ENCODE peak calls at places on chromosomes 1 and 21, in four cellular contexts. K, X, G and T are unnamed samples. For H3K27me3, the result is how much of the 10 kb centered on the place peaks cover.

GRCh38 chr1:93628682-93629081 is 53.0 kb downstream of the BCAR3 start:
- DNase-seq in K (no peak), X (peak), G (no peak), T (no peak)

GRCh38 chr1:203273869-203274602 is 31.3 kb upstream of the BTG2 start:
- DNase-seq in K (peak), X (no peak), G (no peak), T (no peak)

GRCh38 chr21:35475768-35476167 is 426.7 kb upstream of the RUNX1 start:
- DNase-seq in K (no peak), X (peak), G (peak), T (no peak)

GRCh38 chr1:69967245-69967766 is 238.1 kb downstream of the LRRC40 start:
- DNase-seq in K (no peak), X (no peak), G (peak), T (no peak)

GRCh38 chr21:42063206-42063577 is 7.9 kb upstream of the UMODL1 start:
- DNase-seq in K (no peak), X (no peak), G (no peak), T (no peak)

GRCh38 chr1:206814716-206815341 is 42.5 kb upstream of the IL10 start:
- DNase-seq in K (no peak), X (peak), G (peak), T (peak)

GRCh38 chr1:155960081-155960745 is 18.1 kb downstream of the ARHGEF2 start:
- DNase-seq in K (no peak), X (no peak), G (no peak), T (no peak)

GRCh38 chr1:5513891-5514515 is 478.2 kb downstream of the NPHP4 start:
- DNase-seq in K (no peak), X (no peak), G (peak), T (no peak)

GRCh38 chr1:62869217-62869754 is 85.4 kb downstream of the ATG4C start:
- DNase-seq in K (no peak), X (no peak), G (no peak), T (no peak)

GRCh38 chr1:6170742-6171201 is 9.3 kb downstream of the CHD5 start:
- DNase-seq in K (no peak), X (no peak), G (no peak), T (no peak)

GRCh38 chr1:60066001-60066400 is 7.6 kb downstream of the C1orf87 start:
- DNase-seq in K (no peak), X (peak), G (no peak), T (no peak)

GRCh38 chr1:203985676-203986075 is 87.2 kb upstream of the SOX13 start:
- DNase-seq in K (no peak), X (no peak), G (peak), T (no peak)

GRCh38 chr1:225544924-225545323 is 108.0 kb downstream of the ENAH start:
- DNase-seq in K (no peak), X (no peak), G (no peak), T (no peak)

GRCh38 chr1:79304131-79304530 is 297.6 kb upstream of the ADGRL4 start:
- DNase-seq in K (no peak), X (no peak), G (no peak), T (no peak)

GRCh38 chr1:159266832-159267231 is 35.3 kb upstream of the FCER1A start:
- DNase-seq in K (no peak), X (no peak), G (no peak), T (no peak)

GRCh38 chr1:41372600-41372993 is 11.4 kb downstream of the FOXO6 start:
- DNase-seq in K (no peak), X (no peak), G (no peak), T (no peak)

GRCh38 chr1:159999204-159999603 is 32.6 kb downstream of the PIGM start:
- DNase-seq in K (no peak), X (peak), G (no peak), T (no peak)

GRCh38 chr1:22414244-22414751 is 37.4 kb upstream of the ZBTB40 start:
- DNase-seq in K (no peak), X (no peak), G (no peak), T (no peak)

GRCh38 chr1:98388431-98388830 is 273.1 kb upstream of the SNX7 start:
- DNase-seq in K (no peak), X (peak), G (peak), T (no peak)

GRCh38 chr1:22841754-22842370 is 130.8 kb downstream of the LACTBL1 start:
- DNase-seq in K (peak), X (no peak), G (no peak), T (no peak)

GRCh38 chr1:58790313-58790712 is 6.5 kb upstream of the JUN start:
- DNase-seq in K (no peak), X (no peak), G (no peak), T (no peak)

GRCh38 chr1:876428-876827 is 47.3 kb upstream of the SAMD11 start:
- DNase-seq in K (no peak), X (no peak), G (no peak), T (no peak)
- TF ChIP-seq CTCF in K (no peak), X (no peak), G (no peak), T (no peak)

DNA sequence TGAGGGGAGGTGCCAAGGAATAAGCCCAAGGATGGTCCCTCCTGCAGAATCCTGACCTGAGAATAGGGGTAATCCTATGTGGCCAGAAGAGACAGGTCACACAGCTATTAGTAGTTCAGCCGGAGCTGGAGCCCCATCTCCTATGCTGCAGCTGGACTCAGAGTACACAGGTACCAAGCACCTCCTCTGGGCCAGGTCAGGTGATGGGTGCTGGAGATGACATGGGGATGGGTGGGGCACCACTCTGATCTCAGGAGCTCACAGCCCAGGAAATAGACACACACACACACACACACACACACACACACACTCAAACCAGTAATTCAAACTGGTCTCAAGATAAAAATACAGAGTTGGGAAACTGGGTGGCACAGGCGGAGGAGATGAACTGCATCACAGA is 54.2 kb upstream of the SSBP3 start:
- DNase-seq in K (no peak), X (no peak), G (no peak), T (no peak)
- H3K4me3 ChIP-seq in K (no peak), X (no peak), G (no peak), T (no peak)

DNA sequence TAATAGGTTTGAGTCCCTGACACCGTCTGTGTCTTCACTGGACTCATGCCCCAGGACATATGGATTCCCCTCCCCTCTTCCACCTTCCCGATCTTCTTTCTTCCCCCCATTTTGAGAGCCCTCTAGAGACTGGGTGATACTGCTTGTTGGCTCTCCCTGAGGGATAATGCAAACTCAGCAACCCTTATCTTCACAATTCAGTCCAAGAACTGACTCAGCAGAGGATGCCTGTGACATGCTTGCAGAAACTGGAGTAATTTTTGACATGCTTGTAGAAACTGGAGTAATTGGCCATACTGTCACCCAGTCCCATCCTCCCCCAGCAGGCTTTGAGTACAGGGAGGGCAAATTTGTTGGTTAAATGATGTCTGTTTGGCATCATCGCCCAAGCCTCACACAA is 127.6 kb upstream of the CTTNBP2NL start:
- DNase-seq in K (no peak), X (no peak), G (no peak), T (no peak)
- H3K27me3 ChIP-seq in K (under half), X (under half), G (half or more), T (under half)

GRCh38 chr1:63873751-63874150 is 99.9 kb downstream of the ROR1 start:
- DNase-seq in K (no peak), X (peak), G (no peak), T (no peak)

GRCh38 chr1:63867429-63868176 is 93.8 kb downstream of the ROR1 start:
- DNase-seq in K (no peak), X (no peak), G (no peak), T (no peak)

GRCh38 chr1:63868220-63868897 is 94.5 kb downstream of the ROR1 start:
- DNase-seq in K (no peak), X (peak), G (no peak), T (no peak)

GRCh38 chr1:63871451-63871850 is 97.6 kb downstream of the ROR1 start:
- DNase-seq in K (no peak), X (no peak), G (no peak), T (no peak)

DNA sequence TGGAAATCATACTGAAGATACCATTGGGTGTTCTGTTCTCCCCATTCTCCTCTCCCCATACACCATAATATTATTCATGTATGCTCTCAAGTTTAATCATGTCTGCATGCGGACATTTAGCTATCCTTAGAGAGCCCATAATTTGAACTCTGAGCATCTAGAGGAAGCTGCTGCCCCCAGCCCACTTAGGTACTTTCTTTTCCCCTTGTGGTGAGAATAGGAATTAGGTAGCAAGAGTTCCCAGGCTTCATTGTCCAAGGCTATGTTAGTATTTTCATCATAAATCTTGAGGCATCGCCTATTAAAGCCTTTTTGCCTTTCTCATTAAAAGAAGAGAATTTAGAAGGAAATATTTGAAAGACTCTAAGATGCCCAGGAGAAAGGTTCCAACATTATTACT is 96.3 kb downstream of the ROR1 start:
- DNase-seq in K (no peak), X (no peak), G (no peak), T (no peak)
- TF ChIP-seq CTCF in K (no peak), X (no peak), G (peak), T (no peak)

GRCh38 chr21:38768385-38769071 is 37.2 kb upstream of the ETS2 start:
- DNase-seq in K (no peak), X (peak), G (no peak), T (peak)

GRCh38 chr21:38769253-38769780 is 36.4 kb upstream of the ETS2 start:
- DNase-seq in K (no peak), X (peak), G (no peak), T (no peak)

GRCh38 chr21:38765056-38765455 is 40.7 kb upstream of the ETS2 start:
- DNase-seq in K (no peak), X (no peak), G (no peak), T (no peak)

GRCh38 chr21:38770660-38771059 is 35.1 kb upstream of the ETS2 start:
- DNase-seq in K (no peak), X (no peak), G (no peak), T (no peak)

GRCh38 chr21:38766987-38767722 is 38.6 kb upstream of the ETS2 start:
- DNase-seq in K (no peak), X (no peak), G (no peak), T (no peak)
- H3K4me3 ChIP-seq in K (peak), X (no peak), G (no peak), T (no peak)